ENCODE peak calls at places on chromosomes 16 and 17, in four cellular contexts. One of them, this sample, is unnamed.

GRCh38 chr16:77794586-77794985 is 6.2 kb downstream of the VAT1L start:
- DNase-seq in activated CD4-positive, CD25-positive, alpha-beta regulatory T cell: no peak
- DNase-seq in brain pericyte: no peak
- DNase-seq in activated naive CD4-positive, alpha-beta T cell: no peak
- DNase-seq in this sample: no peak

GRCh38 chr17:4897198-4897657 is 2.1 kb upstream of the C17orf107 start:
- DNase-seq in brain pericyte: no peak
- DNase-seq in activated CD4-positive, CD25-positive, alpha-beta regulatory T cell: no peak
- DNase-seq in activated naive CD4-positive, alpha-beta T cell: no peak
- DNase-seq in this sample: no peak

GRCh38 chr16:30603945-30604315 is 6.3 kb downstream of the ZNF689 start:
- DNase-seq in brain pericyte: no peak
- DNase-seq in activated CD4-positive, CD25-positive, alpha-beta regulatory T cell: no peak
- DNase-seq in activated naive CD4-positive, alpha-beta T cell: no peak
- DNase-seq in this sample: no peak

GRCh38 chr17:59753522-59754467 is 46.3 kb downstream of the VMP1 start:
- DNase-seq in brain pericyte: peak
- DNase-seq in activated CD4-positive, CD25-positive, alpha-beta regulatory T cell: no peak
- DNase-seq in activated naive CD4-positive, alpha-beta T cell: no peak
- DNase-seq in this sample: no peak

GRCh38 chr17:56176101-56176500 is 22.8 kb downstream of the ANKFN1 start:
- DNase-seq in activated naive CD4-positive, alpha-beta T cell: no peak
- DNase-seq in brain pericyte: no peak
- DNase-seq in activated CD4-positive, CD25-positive, alpha-beta regulatory T cell: no peak
- DNase-seq in this sample: no peak

GRCh38 chr16:67158637-67159600 is 790 bp downstream of the TRADD start:
- DNase-seq in activated naive CD4-positive, alpha-beta T cell: no peak
- DNase-seq in brain pericyte: no peak
- DNase-seq in activated CD4-positive, CD25-positive, alpha-beta regulatory T cell: peak
- DNase-seq in this sample: no peak

GRCh38 chr16:67117716-67118115 is 8.0 kb downstream of the PHAF1 start:
- DNase-seq in activated CD4-positive, CD25-positive, alpha-beta regulatory T cell: no peak
- DNase-seq in brain pericyte: no peak
- DNase-seq in activated naive CD4-positive, alpha-beta T cell: no peak
- DNase-seq in this sample: no peak

GRCh38 chr17:71180801-71181385 is 939.9 kb upstream of the SOX9 start:
- DNase-seq in activated naive CD4-positive, alpha-beta T cell: no peak
- DNase-seq in activated CD4-positive, CD25-positive, alpha-beta regulatory T cell: no peak
- DNase-seq in brain pericyte: no peak
- DNase-seq in this sample: no peak

GRCh38 chr17:17322516-17323510 is 19.6 kb downstream of the NT5M start:
- DNase-seq in brain pericyte: no peak
- DNase-seq in activated CD4-positive, CD25-positive, alpha-beta regulatory T cell: no peak
- DNase-seq in activated naive CD4-positive, alpha-beta T cell: no peak
- DNase-seq in this sample: no peak

GRCh38 chr16:69166221-69166833 is 20.6 kb upstream of the SNTB2 start:
- DNase-seq in brain pericyte: no peak
- DNase-seq in activated naive CD4-positive, alpha-beta T cell: peak
- DNase-seq in activated CD4-positive, CD25-positive, alpha-beta regulatory T cell: peak
- DNase-seq in this sample: no peak

GRCh38 chr16:67886387-67886786 is 1.7 kb downstream of the NRN1L start:
- DNase-seq in brain pericyte: no peak
- DNase-seq in activated CD4-positive, CD25-positive, alpha-beta regulatory T cell: no peak
- DNase-seq in activated naive CD4-positive, alpha-beta T cell: no peak
- DNase-seq in this sample: no peak

GRCh38 chr17:63434951-63435571 is 11.0 kb downstream of the CYB561 start:
- DNase-seq in brain pericyte: no peak
- DNase-seq in activated naive CD4-positive, alpha-beta T cell: no peak
- DNase-seq in activated CD4-positive, CD25-positive, alpha-beta regulatory T cell: no peak
- DNase-seq in this sample: no peak

GRCh38 chr17:10328206-10328605 is 44.6 kb downstream of the MYH13 start:
- DNase-seq in activated CD4-positive, CD25-positive, alpha-beta regulatory T cell: no peak
- DNase-seq in activated naive CD4-positive, alpha-beta T cell: no peak
- DNase-seq in brain pericyte: no peak
- DNase-seq in this sample: no peak

GRCh38 chr17:1620486-1620885 is 8.1 kb downstream of the SLC43A2 start:
- DNase-seq in brain pericyte: no peak
- DNase-seq in activated naive CD4-positive, alpha-beta T cell: no peak
- DNase-seq in activated CD4-positive, CD25-positive, alpha-beta regulatory T cell: no peak
- DNase-seq in this sample: no peak

GRCh38 chr17:68606451-68607307 is 5.5 kb upstream of the FAM20A start:
- DNase-seq in brain pericyte: no peak
- DNase-seq in activated naive CD4-positive, alpha-beta T cell: no peak
- DNase-seq in activated CD4-positive, CD25-positive, alpha-beta regulatory T cell: no peak
- DNase-seq in this sample: no peak

GRCh38 chr16:62213763-62214162 is 177.5 kb upstream of the CDH8 start:
- DNase-seq in activated CD4-positive, CD25-positive, alpha-beta regulatory T cell: no peak
- DNase-seq in activated naive CD4-positive, alpha-beta T cell: no peak
- DNase-seq in brain pericyte: no peak
- DNase-seq in this sample: no peak

GRCh38 chr17:2822358-2822757 is 26.1 kb downstream of the RAP1GAP2 start:
- DNase-seq in activated naive CD4-positive, alpha-beta T cell: no peak
- DNase-seq in brain pericyte: no peak
- DNase-seq in activated CD4-positive, CD25-positive, alpha-beta regulatory T cell: no peak
- DNase-seq in this sample: no peak

GRCh38 chr16:11060364-11060763 is 116.0 kb downstream of the CLEC16A start:
- DNase-seq in brain pericyte: no peak
- DNase-seq in activated CD4-positive, CD25-positive, alpha-beta regulatory T cell: no peak
- DNase-seq in activated naive CD4-positive, alpha-beta T cell: no peak
- DNase-seq in this sample: no peak

GRCh38 chr17:63999680-64000531 is 1.8 kb downstream of the PRR29 start:
- DNase-seq in activated CD4-positive, CD25-positive, alpha-beta regulatory T cell: no peak
- DNase-seq in activated naive CD4-positive, alpha-beta T cell: no peak
- DNase-seq in brain pericyte: no peak
- DNase-seq in this sample: no peak

GRCh38 chr17:50703162-50703561 is 4.6 kb downstream of the ANKRD40 start:
- DNase-seq in activated CD4-positive, CD25-positive, alpha-beta regulatory T cell: no peak
- DNase-seq in activated naive CD4-positive, alpha-beta T cell: no peak
- DNase-seq in brain pericyte: no peak
- DNase-seq in this sample: no peak

GRCh38 chr16:70565053-70565452 is 41.4 kb downstream of the SF3B3 start:
- DNase-seq in brain pericyte: no peak
- DNase-seq in activated CD4-positive, CD25-positive, alpha-beta regulatory T cell: no peak
- DNase-seq in activated naive CD4-positive, alpha-beta T cell: no peak
- DNase-seq in this sample: no peak

GRCh38 chr17:76166168-76166567 is 25.1 kb upstream of the FOXJ1 start:
- DNase-seq in activated CD4-positive, CD25-positive, alpha-beta regulatory T cell: no peak
- DNase-seq in brain pericyte: no peak
- DNase-seq in activated naive CD4-positive, alpha-beta T cell: no peak
- DNase-seq in this sample: no peak

GRCh38 chr17:78131172-78132085 is 858 bp downstream of the TMC8 start:
- DNase-seq in brain pericyte: no peak
- DNase-seq in activated CD4-positive, CD25-positive, alpha-beta regulatory T cell: no peak
- DNase-seq in activated naive CD4-positive, alpha-beta T cell: no peak
- DNase-seq in this sample: no peak

GRCh38 chr17:82219753-82220709 is 7.4 kb upstream of the CCDC57 start:
- DNase-seq in activated naive CD4-positive, alpha-beta T cell: no peak
- DNase-seq in activated CD4-positive, CD25-positive, alpha-beta regulatory T cell: no peak
- DNase-seq in brain pericyte: no peak
- DNase-seq in this sample: no peak

GRCh38 chr17:65039349-65039988 is 17.1 kb downstream of the GNA13 start:
- DNase-seq in activated naive CD4-positive, alpha-beta T cell: no peak
- DNase-seq in brain pericyte: no peak
- DNase-seq in activated CD4-positive, CD25-positive, alpha-beta regulatory T cell: peak
- DNase-seq in this sample: no peak

GRCh38 chr17:18964018-18964351 is 12.0 kb downstream of the SLC5A10 start:
- DNase-seq in activated naive CD4-positive, alpha-beta T cell: no peak
- DNase-seq in activated CD4-positive, CD25-positive, alpha-beta regulatory T cell: no peak
- DNase-seq in brain pericyte: no peak
- DNase-seq in this sample: no peak

GRCh38 chr16:66228791-66229190 is 137.7 kb upstream of the CDH5 start:
- DNase-seq in activated CD4-positive, CD25-positive, alpha-beta regulatory T cell: no peak
- DNase-seq in activated naive CD4-positive, alpha-beta T cell: no peak
- DNase-seq in brain pericyte: no peak
- DNase-seq in this sample: no peak

GRCh38 chr17:5210853-5211252 is 19.2 kb upstream of the ZNF594 start:
- DNase-seq in brain pericyte: no peak
- DNase-seq in activated CD4-positive, CD25-positive, alpha-beta regulatory T cell: no peak
- DNase-seq in activated naive CD4-positive, alpha-beta T cell: no peak
- DNase-seq in this sample: no peak

GRCh38 chr16:85136705-85137322 is 24.5 kb upstream of the CIBAR2 start:
- DNase-seq in activated CD4-positive, CD25-positive, alpha-beta regulatory T cell: no peak
- DNase-seq in brain pericyte: peak
- DNase-seq in activated naive CD4-positive, alpha-beta T cell: no peak
- DNase-seq in this sample: no peak

GRCh38 chr16:1096164-1097082 is at the start of gene C1QTNF8:
- DNase-seq in activated naive CD4-positive, alpha-beta T cell: no peak
- DNase-seq in brain pericyte: no peak
- DNase-seq in activated CD4-positive, CD25-positive, alpha-beta regulatory T cell: no peak
- DNase-seq in this sample: no peak

GRCh38 chr17:74744714-74745547 is 3.5 kb upstream of the NHERF1 start:
- DNase-seq in activated naive CD4-positive, alpha-beta T cell: peak
- DNase-seq in brain pericyte: no peak
- DNase-seq in activated CD4-positive, CD25-positive, alpha-beta regulatory T cell: peak
- DNase-seq in this sample: peak

GRCh38 chr16:84777435-84777834 is 42.4 kb upstream of the CRISPLD2 start:
- DNase-seq in activated CD4-positive, CD25-positive, alpha-beta regulatory T cell: no peak
- DNase-seq in brain pericyte: no peak
- DNase-seq in activated naive CD4-positive, alpha-beta T cell: no peak
- DNase-seq in this sample: no peak

GRCh38 chr16:88761830-88762229 is 23.2 kb downstream of the PIEZO1 start:
- DNase-seq in brain pericyte: no peak
- DNase-seq in activated naive CD4-positive, alpha-beta T cell: no peak
- DNase-seq in activated CD4-positive, CD25-positive, alpha-beta regulatory T cell: no peak
- DNase-seq in this sample: no peak

GRCh38 chr17:31251618-31252328 is 45.3 kb downstream of the OMG start:
- DNase-seq in activated CD4-positive, CD25-positive, alpha-beta regulatory T cell: no peak
- DNase-seq in activated naive CD4-positive, alpha-beta T cell: no peak
- DNase-seq in brain pericyte: no peak
- DNase-seq in this sample: no peak

GRCh38 chr16:66913081-66913480 is 5.6 kb downstream of the CDH16 start:
- DNase-seq in activated naive CD4-positive, alpha-beta T cell: no peak
- DNase-seq in activated CD4-positive, CD25-positive, alpha-beta regulatory T cell: no peak
- DNase-seq in brain pericyte: no peak
- DNase-seq in this sample: no peak

GRCh38 chr17:5097101-5097834 is 14.4 kb downstream of the ZNF232 start:
- DNase-seq in brain pericyte: no peak
- DNase-seq in activated naive CD4-positive, alpha-beta T cell: no peak
- DNase-seq in activated CD4-positive, CD25-positive, alpha-beta regulatory T cell: no peak
- DNase-seq in this sample: no peak

This sample was measured in esophagus squamous epithelium.